ENCODE peak calls at places on chromosome 7, in six cellular contexts. Z is stimulated activated naive B cell treated with anti-CD40 and anti-IgM and Interleukin-4, amounts not matched to agents 10 μg/mL and 1 μg/mL and 100 μg/mL, for 72 hours; K is foreskin keratinocyte; H is aorta; V is CD4-positive, alpha-beta T cell; C is activated naive CD8-positive, alpha-beta T cell treated with anti-CD3 and anti-CD28 coated beads, Interleukin-2, amount 50 U/mL, for 24 hours. A is an unnamed sample.
A peak's percentile ranks its signal among the peaks of the same experiment; 100 is the strongest.

GRCh38 chr7:15837627-15838026 is 151.1 kb upstream of the MEOX2 start:
- ATAC-seq in Z (no peak), K (no peak), H (peak; percentile 34), V (no peak), C (no peak), A (no peak)

GRCh38 chr7:137772748-137773147 is 74.0 kb downstream of the DGKI start:
- ATAC-seq in Z (no peak), K (peak; percentile 79), H (no peak), V (no peak), C (peak; percentile 73), A (peak; percentile 67)

GRCh38 chr7:106864298-106865081 is 592 bp upstream of the PIK3CG start:
- ATAC-seq in Z (peak; percentile 48), K (no peak), H (no peak), V (peak; percentile 41), C (no peak), A (no peak)

GRCh38 chr7:55021951-55022617 is 3.3 kb downstream of the EGFR start:
- ATAC-seq in Z (no peak), K (peak; percentile 15), H (no peak), V (no peak), C (no peak), A (no peak)

GRCh38 chr7:28466341-28466740 is 54.0 kb downstream of the CREB5 start:
- ATAC-seq in Z (no peak), K (no peak), H (no peak), V (no peak), C (no peak), A (no peak)

GRCh38 chr7:82441916-82442478 is 1.6 kb downstream of the CACNA2D1 start:
- ATAC-seq in Z (no peak), K (peak; percentile 43), H (no peak), V (no peak), C (no peak), A (no peak)

GRCh38 chr7:116582806-116583444 is 58.1 kb downstream of the CAV1 start:
- ATAC-seq in Z (peak; percentile 35), K (no peak), H (peak; percentile 75), V (no peak), C (peak; percentile 45), A (no peak)

GRCh38 chr7:135757719-135758411 is 9.3 kb upstream of the FAM180A start:
- ATAC-seq in Z (no peak), K (peak; percentile 6), H (peak; percentile 59), V (no peak), C (no peak), A (no peak)

GRCh38 chr7:150363872-150364271 is 4.8 kb upstream of the REPIN1 start:
- ATAC-seq in Z (peak; percentile 46), K (no peak), H (no peak), V (no peak), C (no peak), A (no peak)

GRCh38 chr7:96188623-96188991 is 133.3 kb downstream of the SLC25A13 start:
- ATAC-seq in Z (no peak), K (no peak), H (no peak), V (no peak), C (no peak), A (no peak)

GRCh38 chr7:128020161-128020560 is 11.1 kb downstream of the LRRC4 start:
- ATAC-seq in Z (no peak), K (no peak), H (no peak), V (no peak), C (no peak), A (no peak)

GRCh38 chr7:44748948-44749731 is 493 bp downstream of the ZMIZ2 start:
- ATAC-seq in Z (peak; percentile 38), K (peak; percentile 61), H (no peak), V (no peak), C (peak; percentile 3), A (peak; percentile 33)

GRCh38 chr7:67875558-67875957 is 878.9 kb downstream of the TYW1 start:
- ATAC-seq in Z (no peak), K (no peak), H (no peak), V (no peak), C (no peak), A (no peak)

GRCh38 chr7:16594061-16594460 is 51.5 kb downstream of the ANKMY2 start:
- ATAC-seq in Z (no peak), K (peak; percentile 29), H (no peak), V (no peak), C (no peak), A (no peak)

GRCh38 chr7:42650171-42650570 is 261.7 kb downstream of the C7orf25 start:
- ATAC-seq in Z (no peak), K (no peak), H (no peak), V (no peak), C (no peak), A (no peak)

GRCh38 chr7:73717025-73717807 is 2.3 kb downstream of the STX1A start:
- ATAC-seq in Z (no peak), K (no peak), H (peak; percentile 26), V (no peak), C (no peak), A (no peak)